ENCODE peak calls at places on chromosomes 5 and 9, in four cellular contexts. One of them, this sample, is unnamed.

GRCh38 chr9:29332789-29333188 is 1759.5 kb upstream of the C9orf72 start:
- DNase-seq in HepG2: no peak
- DNase-seq in K562: no peak
- DNase-seq in GM12878: no peak
- DNase-seq in this sample: no peak

GRCh38 chr9:2179557-2179956 is 164.4 kb downstream of the SMARCA2 start:
- DNase-seq in HepG2: no peak
- DNase-seq in K562: no peak
- DNase-seq in GM12878: no peak
- DNase-seq in this sample: no peak

GRCh38 chr9:12774861-12775367 is at the start of gene LURAP1L:
- DNase-seq in HepG2: peak
- DNase-seq in K562: no peak
- DNase-seq in GM12878: no peak
- DNase-seq in this sample: peak

GRCh38 chr5:16350816-16351215 is 114.8 kb downstream of the ZNF622 start:
- DNase-seq in HepG2: no peak
- DNase-seq in K562: no peak
- DNase-seq in GM12878: no peak
- DNase-seq in this sample: no peak

GRCh38 chr5:120509056-120509455 is 45.0 kb downstream of the PRR16 start:
- DNase-seq in HepG2: no peak
- DNase-seq in K562: no peak
- DNase-seq in GM12878: no peak
- DNase-seq in this sample: no peak

GRCh38 chr5:181215997-181216982 is 6.8 kb upstream of the TRIM41 start:
- DNase-seq in HepG2: no peak
- DNase-seq in K562: no peak
- DNase-seq in GM12878: peak
- DNase-seq in this sample: no peak

GRCh38 chr5:27516437-27516836 is 478.1 kb upstream of the CDH9 start:
- DNase-seq in HepG2: no peak
- DNase-seq in K562: no peak
- DNase-seq in GM12878: no peak
- DNase-seq in this sample: no peak

GRCh38 chr5:146426853-146427618 is 20.1 kb upstream of the TCERG1 start:
- DNase-seq in HepG2: peak
- DNase-seq in K562: peak
- DNase-seq in GM12878: no peak
- DNase-seq in this sample: peak

GRCh38 chr5:129148-129547 is 37.2 kb downstream of the PLEKHG4B start:
- DNase-seq in HepG2: no peak
- DNase-seq in K562: no peak
- DNase-seq in GM12878: no peak
- DNase-seq in this sample: no peak

GRCh38 chr5:158725223-158725825 is 374.4 kb downstream of the EBF1 start:
- DNase-seq in HepG2: no peak
- DNase-seq in K562: no peak
- DNase-seq in GM12878: no peak
- DNase-seq in this sample: no peak
- TF ChIP-seq MYC in HepG2: no peak
- TF ChIP-seq MYC in K562: no peak
- TF ChIP-seq MYC in GM12878: no peak
- TF ChIP-seq MYC in this sample: no peak

DNA sequence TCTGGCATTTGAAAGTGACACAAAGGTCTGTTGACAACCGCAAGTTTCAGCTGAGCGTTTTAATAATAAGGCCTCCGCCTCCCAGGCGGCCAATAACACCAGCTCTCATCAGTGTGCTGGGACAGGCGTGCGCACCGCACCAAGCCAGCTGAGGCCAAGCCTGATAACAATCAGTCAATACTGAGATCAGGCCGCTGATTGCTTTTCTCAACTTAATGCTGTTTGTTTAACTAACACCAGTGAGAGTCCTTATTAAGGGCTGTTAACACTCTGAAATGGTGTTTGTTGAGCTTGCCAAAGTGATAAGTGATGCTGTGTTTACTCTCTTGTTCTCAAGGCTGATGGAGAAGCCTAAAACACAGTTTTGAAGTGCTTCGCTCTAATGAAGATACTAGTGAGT is 330.2 kb upstream of the KLF4 start:
- DNase-seq in HepG2: no peak
- DNase-seq in K562: no peak
- DNase-seq in GM12878: no peak
- DNase-seq in this sample: no peak
- H3K4me2 ChIP-seq in HepG2: no peak
- H3K4me2 ChIP-seq in K562: no peak
- H3K4me2 ChIP-seq in GM12878: no peak
- H3K4me2 ChIP-seq in this sample: no peak

DNA sequence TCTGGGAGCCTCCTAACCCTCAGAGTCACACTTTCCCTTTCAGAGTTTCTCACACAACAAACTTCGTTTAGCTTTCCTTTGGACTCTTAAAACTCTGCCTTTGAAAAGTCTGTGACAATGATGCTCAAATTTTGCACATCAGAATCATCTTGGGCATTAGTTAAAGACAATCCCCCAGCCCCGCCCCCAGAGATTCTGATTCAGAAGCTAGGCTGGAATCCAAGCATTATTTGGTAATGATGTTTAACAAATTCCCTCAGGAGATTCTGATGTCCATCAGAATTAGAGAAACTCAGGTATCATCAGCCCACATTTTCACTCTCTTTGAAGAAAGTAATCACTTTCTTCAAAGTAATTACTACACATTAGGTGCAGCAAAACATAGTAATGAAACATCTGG is 9.6 kb upstream of the PLPP1 start:
- DNase-seq in HepG2: no peak
- DNase-seq in K562: no peak
- DNase-seq in GM12878: no peak
- DNase-seq in this sample: no peak
- H2AFZ ChIP-seq in HepG2: no peak
- H2AFZ ChIP-seq in K562: no peak
- H2AFZ ChIP-seq in GM12878: no peak
- H2AFZ ChIP-seq in this sample: no peak

GRCh38 chr5:58967597-58968281 is 384.9 kb downstream of the RAB3C start:
- DNase-seq in HepG2: no peak
- DNase-seq in K562: no peak
- DNase-seq in GM12878: no peak
- DNase-seq in this sample: no peak

GRCh38 chr5:58968350-58968749 is 385.5 kb downstream of the RAB3C start:
- DNase-seq in HepG2: no peak
- DNase-seq in K562: no peak
- DNase-seq in GM12878: no peak
- DNase-seq in this sample: no peak

GRCh38 chr5:58972301-58972700 is 389.4 kb downstream of the RAB3C start:
- DNase-seq in HepG2: no peak
- DNase-seq in K562: no peak
- DNase-seq in GM12878: no peak
- DNase-seq in this sample: no peak

GRCh38 chr5:58969795-58970194 is 386.9 kb downstream of the RAB3C start:
- DNase-seq in HepG2: no peak
- DNase-seq in K562: no peak
- DNase-seq in GM12878: no peak
- DNase-seq in this sample: no peak

DNA sequence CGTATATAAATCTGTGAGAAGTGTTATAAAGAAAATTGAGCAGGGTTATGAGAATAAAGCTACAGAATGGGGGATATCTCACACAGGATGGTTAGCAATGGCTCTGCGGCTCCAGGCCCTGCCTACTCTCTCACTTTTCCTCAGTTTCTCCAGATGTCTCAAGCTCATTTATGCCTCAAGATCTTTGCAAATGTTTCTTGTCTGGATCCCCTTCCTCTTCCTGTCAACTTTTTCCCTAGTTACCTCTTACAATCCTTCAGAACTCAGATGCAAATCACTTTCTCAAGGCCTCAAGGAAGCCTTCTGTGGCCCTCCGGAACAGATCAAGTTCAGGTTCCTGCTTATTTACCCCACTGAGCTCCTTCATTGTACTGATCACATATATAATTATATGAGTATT is 386.4 kb downstream of the RAB3C start:
- DNase-seq in HepG2: no peak
- DNase-seq in K562: no peak
- DNase-seq in GM12878: no peak
- DNase-seq in this sample: no peak
- TF ChIP-seq MYC in HepG2: no peak
- TF ChIP-seq MYC in K562: no peak
- TF ChIP-seq MYC in GM12878: no peak
- TF ChIP-seq MYC in this sample: no peak

This sample was measured in endothelial cell of umbilical vein.